ENCODE peak calls at places on chromosomes 2 and 18, in eight cellular contexts. One of them, this sample, is unnamed.

GRCh38 chr2:61689526-61689925 is 151.4 kb upstream of the XPO1 start:
- DNase-seq in activated naive CD8-positive, alpha-beta T cell treated with anti-CD3 and anti-CD28 coated beads, Interleukin-2, amount 50 U/mL, for 24 hours: no peak
- DNase-seq in HFFc6: no peak
- DNase-seq in posterior cingulate gyrus: no peak
- DNase-seq in stimulated activated CD8-positive, alpha-beta memory T cell treated with anti-CD3 and anti-CD28 coated beads, Interleukin-15, amount 100 ng/mL, for 4 hours: no peak
- DNase-seq in fibroblast of the conjunctiva: no peak
- DNase-seq in AG04449: no peak
- DNase-seq in cardiac muscle cell: no peak
- DNase-seq in this sample: no peak

GRCh38 chr2:95076705-95077520 is 44.7 kb downstream of the MRPS5 start:
- DNase-seq in posterior cingulate gyrus: peak; percentile 88
- DNase-seq in stimulated activated CD8-positive, alpha-beta memory T cell treated with anti-CD3 and anti-CD28 coated beads, Interleukin-15, amount 100 ng/mL, for 4 hours: peak; percentile 69
- DNase-seq in fibroblast of the conjunctiva: peak; percentile 10
- DNase-seq in HFFc6: peak; percentile 33
- DNase-seq in AG04449: no peak
- DNase-seq in cardiac muscle cell: peak; percentile 85
- DNase-seq in activated naive CD8-positive, alpha-beta T cell treated with anti-CD3 and anti-CD28 coated beads, Interleukin-2, amount 50 U/mL, for 24 hours: peak; percentile 92
- DNase-seq in this sample: peak; percentile 75

GRCh38 chr2:98806266-98806697 is 75.3 kb upstream of the MGAT4A start:
- DNase-seq in AG04449: no peak
- DNase-seq in cardiac muscle cell: no peak
- DNase-seq in fibroblast of the conjunctiva: peak; percentile 18
- DNase-seq in HFFc6: no peak
- DNase-seq in posterior cingulate gyrus: peak; percentile 66
- DNase-seq in activated naive CD8-positive, alpha-beta T cell treated with anti-CD3 and anti-CD28 coated beads, Interleukin-2, amount 50 U/mL, for 24 hours: no peak
- DNase-seq in stimulated activated CD8-positive, alpha-beta memory T cell treated with anti-CD3 and anti-CD28 coated beads, Interleukin-15, amount 100 ng/mL, for 4 hours: no peak
- DNase-seq in this sample: no peak

GRCh38 chr2:206805922-206806607 is 40.7 kb downstream of the FASTKD2 start:
- DNase-seq in AG04449: peak; percentile 10
- DNase-seq in posterior cingulate gyrus: no peak
- DNase-seq in cardiac muscle cell: no peak
- DNase-seq in activated naive CD8-positive, alpha-beta T cell treated with anti-CD3 and anti-CD28 coated beads, Interleukin-2, amount 50 U/mL, for 24 hours: no peak
- DNase-seq in fibroblast of the conjunctiva: peak; percentile 58
- DNase-seq in stimulated activated CD8-positive, alpha-beta memory T cell treated with anti-CD3 and anti-CD28 coated beads, Interleukin-15, amount 100 ng/mL, for 4 hours: no peak
- DNase-seq in HFFc6: peak; percentile 16
- DNase-seq in this sample: no peak

GRCh38 chr2:121173112-121173511 is 111.9 kb downstream of the TFCP2L1 start:
- DNase-seq in stimulated activated CD8-positive, alpha-beta memory T cell treated with anti-CD3 and anti-CD28 coated beads, Interleukin-15, amount 100 ng/mL, for 4 hours: no peak
- DNase-seq in HFFc6: no peak
- DNase-seq in activated naive CD8-positive, alpha-beta T cell treated with anti-CD3 and anti-CD28 coated beads, Interleukin-2, amount 50 U/mL, for 24 hours: no peak
- DNase-seq in cardiac muscle cell: no peak
- DNase-seq in fibroblast of the conjunctiva: no peak
- DNase-seq in AG04449: no peak
- DNase-seq in posterior cingulate gyrus: no peak
- DNase-seq in this sample: no peak

GRCh38 chr2:207082619-207083018 is 83.1 kb downstream of the KLF7 start:
- DNase-seq in activated naive CD8-positive, alpha-beta T cell treated with anti-CD3 and anti-CD28 coated beads, Interleukin-2, amount 50 U/mL, for 24 hours: no peak
- DNase-seq in fibroblast of the conjunctiva: no peak
- DNase-seq in AG04449: no peak
- DNase-seq in cardiac muscle cell: no peak
- DNase-seq in stimulated activated CD8-positive, alpha-beta memory T cell treated with anti-CD3 and anti-CD28 coated beads, Interleukin-15, amount 100 ng/mL, for 4 hours: no peak
- DNase-seq in posterior cingulate gyrus: no peak
- DNase-seq in HFFc6: no peak
- DNase-seq in this sample: no peak

GRCh38 chr2:241966671-241967070 is 97.1 kb downstream of the RTP5 start:
- DNase-seq in stimulated activated CD8-positive, alpha-beta memory T cell treated with anti-CD3 and anti-CD28 coated beads, Interleukin-15, amount 100 ng/mL, for 4 hours: no peak
- DNase-seq in posterior cingulate gyrus: no peak
- DNase-seq in HFFc6: no peak
- DNase-seq in activated naive CD8-positive, alpha-beta T cell treated with anti-CD3 and anti-CD28 coated beads, Interleukin-2, amount 50 U/mL, for 24 hours: no peak
- DNase-seq in cardiac muscle cell: no peak
- DNase-seq in fibroblast of the conjunctiva: no peak
- DNase-seq in AG04449: no peak
- DNase-seq in this sample: no peak

GRCh38 chr2:100984892-100985307 is 17.2 kb upstream of the RPL31 start:
- DNase-seq in stimulated activated CD8-positive, alpha-beta memory T cell treated with anti-CD3 and anti-CD28 coated beads, Interleukin-15, amount 100 ng/mL, for 4 hours: peak; percentile 40
- DNase-seq in activated naive CD8-positive, alpha-beta T cell treated with anti-CD3 and anti-CD28 coated beads, Interleukin-2, amount 50 U/mL, for 24 hours: peak; percentile 80
- DNase-seq in AG04449: no peak
- DNase-seq in fibroblast of the conjunctiva: peak; percentile 66
- DNase-seq in posterior cingulate gyrus: peak; percentile 77
- DNase-seq in HFFc6: peak; percentile 51
- DNase-seq in cardiac muscle cell: peak; percentile 83
- DNase-seq in this sample: peak; percentile 73

GRCh38 chr18:45171575-45172225 is 443.6 kb upstream of the SLC14A2 start:
- DNase-seq in activated naive CD8-positive, alpha-beta T cell treated with anti-CD3 and anti-CD28 coated beads, Interleukin-2, amount 50 U/mL, for 24 hours: no peak
- DNase-seq in fibroblast of the conjunctiva: no peak
- DNase-seq in stimulated activated CD8-positive, alpha-beta memory T cell treated with anti-CD3 and anti-CD28 coated beads, Interleukin-15, amount 100 ng/mL, for 4 hours: no peak
- DNase-seq in HFFc6: no peak
- DNase-seq in cardiac muscle cell: no peak
- DNase-seq in posterior cingulate gyrus: no peak
- DNase-seq in AG04449: no peak
- DNase-seq in this sample: no peak